ENCODE peak calls at places on chromosomes 16 and 17, in five cellular contexts. I, B, U, Y and K are unnamed samples.

GRCh38 chr17:61478026-61478789 is 26.0 kb downstream of the TBX4 start:
- DNase-seq in U (no peak), I (no peak), Y (no peak), B (no peak), K (no peak)

GRCh38 chr16:10558746-10559641 is 21.4 kb downstream of the EMP2 start:
- DNase-seq in I (peak), Y (peak), U (no peak), B (peak), K (peak)

GRCh38 chr16:89257281-89257731 is 39.8 kb downstream of the ZNF778 start:
- DNase-seq in U (no peak), B (no peak), I (peak), Y (no peak), K (no peak)

GRCh38 chr16:56912746-56913703 is 18.9 kb upstream of the HERPUD1 start:
- DNase-seq in U (no peak), I (no peak), B (peak), Y (peak), K (no peak)

GRCh38 chr16:67236551-67237395 is 9.8 kb downstream of the TMEM208 start:
- DNase-seq in Y (peak), B (peak), U (peak), I (peak), K (no peak)

GRCh38 chr17:956905-957304 is 22.7 kb downstream of the NXN start:
- DNase-seq in I (peak), B (peak), Y (no peak), U (no peak), K (peak)

GRCh38 chr16:67456383-67457140 is 24.4 kb downstream of the ATP6V0D1 start:
- DNase-seq in B (peak), U (no peak), Y (peak), I (no peak), K (no peak)

GRCh38 chr17:16349461-16349860 is 3.8 kb downstream of the CENPV start:
- DNase-seq in U (no peak), Y (no peak), I (no peak), B (no peak), K (no peak)

GRCh38 chr16:56262148-56262878 is 71.0 kb downstream of the GNAO1 start:
- DNase-seq in B (peak), I (peak), U (no peak), Y (no peak), K (peak)

GRCh38 chr16:24346734-24347133 is 90.6 kb downstream of the CACNG3 start:
- DNase-seq in I (no peak), Y (no peak), B (no peak), U (no peak), K (no peak)

GRCh38 chr17:57519199-57519598 is 225.9 kb downstream of the CCDC182 start:
- DNase-seq in Y (peak), I (peak), B (peak), U (no peak), K (peak)

GRCh38 chr16:10526962-10527361 is 53.4 kb downstream of the EMP2 start:
- DNase-seq in I (no peak), B (no peak), U (no peak), Y (no peak), K (no peak)

GRCh38 chr17:29495011-29495410 is 71.8 kb downstream of the ABHD15 start:
- DNase-seq in Y (peak), U (no peak), B (peak), I (peak), K (no peak)

GRCh38 chr16:20766294-20766693 is 2.5 kb downstream of the ACSM3 start:
- DNase-seq in Y (no peak), B (no peak), U (no peak), I (no peak), K (no peak)

GRCh38 chr16:67345401-67345800 is 18.8 kb downstream of the LRRC36 start:
- DNase-seq in U (no peak), Y (no peak), B (no peak), I (peak), K (no peak)

GRCh38 chr17:40373999-40374398 is 9.5 kb upstream of the GJD3 start:
- DNase-seq in Y (no peak), I (no peak), B (no peak), U (no peak), K (no peak)

GRCh38 chr17:34990921-34991365 is 10.6 kb downstream of the LIG3 start:
- DNase-seq in I (no peak), U (no peak), B (no peak), Y (peak), K (no peak)

GRCh38 chr17:34763727-34764665 is 184.6 kb downstream of the TMEM132E start:
- DNase-seq in U (no peak), I (peak), Y (no peak), B (no peak), K (no peak)

GRCh38 chr17:77381185-77381700 is 240.5 kb downstream of the SEC14L1 start:
- DNase-seq in B (no peak), I (no peak), U (no peak), Y (no peak), K (no peak)

GRCh38 chr16:57600952-57601580 is 27.4 kb upstream of the ADGRG1 start:
- DNase-seq in I (no peak), B (no peak), Y (no peak), U (no peak), K (no peak)

GRCh38 chr16:19003935-19004334 is 20.2 kb downstream of the TMC7 start:
- DNase-seq in B (peak), Y (no peak), U (no peak), I (no peak), K (no peak)

GRCh38 chr16:88768041-88768876 is 16.8 kb downstream of the PIEZO1 start:
- DNase-seq in U (no peak), B (no peak), Y (peak), I (no peak), K (no peak)

GRCh38 chr16:31869511-31870201 is 4.0 kb upstream of the ZNF267 start:
- DNase-seq in I (peak), U (no peak), Y (peak), B (peak), K (peak)

GRCh38 chr17:31310877-31311276 is 3.0 kb downstream of the EVI2B start:
- DNase-seq in B (no peak), I (no peak), U (no peak), Y (no peak), K (no peak)

GRCh38 chr17:61081959-61082358 is 317.7 kb upstream of the TBX2 start:
- DNase-seq in Y (no peak), I (no peak), U (no peak), B (no peak), K (no peak)

GRCh38 chr16:51085271-51085670 is 65.8 kb downstream of the SALL1 start:
- DNase-seq in U (no peak), I (no peak), B (no peak), Y (no peak), K (no peak)

GRCh38 chr17:41340934-41341861 is 9.4 kb downstream of the KRT33A start:
- DNase-seq in Y (no peak), B (no peak), I (no peak), U (no peak), K (no peak)

GRCh38 chr17:40448213-40448638 is 5.0 kb downstream of the IGFBP4 start:
- DNase-seq in B (no peak), I (no peak), Y (peak), U (no peak), K (no peak)

GRCh38 chr17:1182831-1183578 is 3.2 kb upstream of the ABR start:
- DNase-seq in U (no peak), B (no peak), I (no peak), Y (no peak), K (no peak)

DNA sequence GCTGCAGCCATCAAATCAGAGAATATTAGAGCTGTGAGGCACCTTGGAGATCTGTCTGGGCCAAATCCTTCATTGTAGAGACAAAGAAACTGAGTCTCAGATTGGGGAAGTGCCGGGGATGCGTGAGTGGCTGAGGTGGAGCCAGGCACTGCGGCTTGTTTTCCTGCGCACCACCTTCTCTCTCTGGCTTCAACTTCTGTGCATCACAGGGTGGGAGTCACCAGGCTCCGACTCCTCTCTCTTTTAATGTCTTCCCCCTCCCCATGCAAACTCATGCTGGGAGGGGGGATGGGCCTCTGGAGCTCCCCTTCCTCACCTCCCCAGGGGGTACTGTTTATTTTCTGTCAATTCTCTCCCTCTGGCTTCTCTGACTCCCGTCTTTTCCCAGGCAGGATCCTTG is 8.7 kb upstream of the ETV4 start:
- DNase-seq in U (no peak), Y (no peak), I (no peak), B (no peak), K (no peak)
- H3K27ac ChIP-seq in U (no peak), Y (no peak), I (no peak), B (no peak), K (peak)

DNA sequence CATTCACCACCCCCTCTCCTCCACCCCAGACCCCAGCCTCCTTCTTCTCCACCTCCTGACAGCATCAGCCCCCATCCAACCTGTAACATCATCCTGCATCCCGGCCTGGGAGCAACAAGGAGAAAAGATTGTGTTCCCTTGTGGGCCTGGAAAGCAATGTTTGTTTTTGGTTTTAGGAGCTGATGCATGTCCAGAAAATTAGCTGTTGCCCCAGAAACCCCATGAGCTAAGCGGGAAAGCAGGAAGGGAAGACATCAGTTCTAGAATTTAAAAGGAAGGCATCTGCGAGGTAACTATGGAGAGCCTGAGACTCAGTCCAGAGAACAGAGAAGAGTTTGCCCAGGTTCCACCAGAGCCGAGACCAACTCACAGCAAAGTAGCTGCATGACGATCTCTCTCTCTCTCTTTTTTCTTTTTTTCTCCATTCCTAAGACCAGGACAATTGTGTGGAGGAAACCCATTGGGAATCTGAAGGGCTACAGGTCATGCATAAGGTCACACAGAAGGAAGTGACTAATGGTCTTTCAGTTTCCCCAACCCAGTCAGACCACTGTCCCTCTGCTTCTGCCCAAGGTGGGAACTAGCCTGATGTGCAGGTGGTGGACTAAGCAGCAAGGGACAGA is 124.4 kb downstream of the SLC39A11 start:
- DNase-seq in U (no peak), I (peak), Y (no peak), B (no peak), K (no peak)
- H3K4me2 ChIP-seq in U (peak), I (no peak), Y (no peak), B (no peak), K (no peak)

GRCh38 chr16:80831039-80831438 is 26.6 kb upstream of the CDYL2 start:
- DNase-seq in I (no peak), Y (no peak), B (no peak), U (no peak), K (no peak)

GRCh38 chr16:80841231-80841630 is 36.8 kb upstream of the CDYL2 start:
- DNase-seq in Y (no peak), U (no peak), B (no peak), I (no peak), K (no peak)

GRCh38 chr16:80837421-80838263 is 33.2 kb upstream of the CDYL2 start:
- DNase-seq in I (peak), B (no peak), Y (no peak), U (no peak), K (no peak)

GRCh38 chr16:80836846-80837245 is 32.4 kb upstream of the CDYL2 start:
- DNase-seq in Y (no peak), I (peak), B (no peak), U (no peak), K (no peak)
- H3K27ac ChIP-seq in Y (no peak), I (peak), B (no peak), U (no peak), K (no peak)

GRCh38 chr16:82295306-82296201 is 125.5 kb upstream of the MPHOSPH6 start:
- DNase-seq in B (no peak), I (no peak), Y (no peak), U (no peak), K (no peak)
- H3K4me2 ChIP-seq in B (no peak), I (no peak), Y (no peak), U (no peak), K (no peak)

DNA sequence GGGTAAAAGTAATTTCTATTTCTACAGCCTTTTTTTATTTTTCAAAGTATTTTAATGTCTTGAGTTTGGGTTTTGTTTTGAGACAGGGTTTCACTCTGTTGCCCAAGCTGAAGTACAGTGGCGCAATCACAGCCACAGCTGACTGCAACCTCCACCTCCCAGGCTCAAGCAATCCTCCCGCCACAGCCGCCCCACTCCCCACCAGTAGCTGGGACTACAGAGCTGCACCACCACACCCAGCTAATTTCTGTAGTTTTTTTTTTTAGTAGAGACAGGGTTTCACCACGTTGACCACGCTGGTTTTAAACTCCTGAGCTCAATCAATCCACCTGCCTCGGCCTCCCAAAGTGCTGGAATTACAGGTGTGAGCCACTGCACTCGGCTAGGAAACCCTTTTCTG is 44.0 kb downstream of the TUBD1 start:
- DNase-seq in B (peak), U (no peak), Y (peak), I (peak), K (peak)
- H3K27ac ChIP-seq in B (no peak), U (peak), Y (no peak), I (peak), K (peak)

GRCh38 chr16:74117798-74118197 is 178.8 kb upstream of the PSMD7 start:
- DNase-seq in B (no peak), I (no peak), Y (no peak), U (no peak), K (no peak)
- H3K4me2 ChIP-seq in B (no peak), I (no peak), Y (no peak), U (no peak), K (no peak)